ENCODE peak calls at places on chromosomes 1 and 21, in nine cellular contexts. G is RWPE1; K is naive thymus-derived CD4-positive, alpha-beta T cell; I is fibroblast of the aortic adventitia; R is HCEC 1CT; Q is NCI-H1417; M is stimulated activated CD4-positive, alpha-beta T cell treated with anti-CD3 and anti-CD28 coated beads, Interleukin-4, amount 100 ng/mL, for 24 hours; E is kidney tubule cell; Y is aorta. B is an unnamed sample.

GRCh38 chr1:212125654-212126053 is 90.1 kb downstream of the DTL start:
- DNase-seq in Q (no peak), E (no peak), K (no peak), M (no peak), G (no peak), R (no peak), I (no peak), Y (no peak), B (no peak)

GRCh38 chr1:218207194-218207593 is 77.9 kb upstream of the RRP15 start:
- DNase-seq in K (no peak), I (peak), G (no peak), Y (no peak), E (no peak), M (no peak), R (no peak), Q (no peak), B (no peak)

GRCh38 chr1:83882906-83883305 is 116.0 kb downstream of the TTLL7 start:
- DNase-seq in I (peak), M (no peak), Y (no peak), R (peak), E (peak), G (peak), K (no peak), Q (peak), B (peak)

GRCh38 chr1:53025034-53025777 is 36.8 kb upstream of the PODN start:
- DNase-seq in M (no peak), Q (no peak), K (no peak), R (peak), G (peak), E (peak), Y (no peak), I (peak), B (peak)

GRCh38 chr1:151347523-151348246 is 633 bp upstream of the RFX5 start:
- DNase-seq in E (peak), R (peak), M (no peak), Q (no peak), K (no peak), I (no peak), G (no peak), Y (no peak), B (no peak)

GRCh38 chr1:97632075-97632474 is 288.8 kb downstream of the DPYD start:
- DNase-seq in M (no peak), R (peak), K (no peak), G (peak), Q (peak), I (peak), E (peak), Y (no peak), B (peak)

GRCh38 chr1:42923367-42924248 is 35.1 kb downstream of the SLC2A1 start:
- DNase-seq in G (no peak), M (no peak), I (no peak), Q (no peak), E (no peak), R (no peak), K (no peak), Y (no peak), B (no peak)

GRCh38 chr1:246382589-246382988 is 124.5 kb downstream of the SMYD3 start:
- DNase-seq in M (no peak), E (no peak), G (no peak), Y (no peak), Q (no peak), I (no peak), R (no peak), K (no peak), B (no peak)

GRCh38 chr1:2451744-2452582 is 24.1 kb upstream of the PLCH2 start:
- DNase-seq in G (peak), I (peak), K (no peak), Y (no peak), Q (no peak), R (peak), M (no peak), E (peak), B (peak)

GRCh38 chr1:18480315-18481189 is at the start of gene KLHDC7A:
- DNase-seq in K (no peak), I (no peak), E (peak), Q (no peak), Y (no peak), M (no peak), R (no peak), G (peak), B (no peak)

GRCh38 chr1:44784094-44785026 is 3.6 kb downstream of the BEST4 start:
- DNase-seq in R (no peak), I (no peak), G (no peak), E (peak), Q (peak), K (no peak), Y (peak), M (no peak), B (no peak)

GRCh38 chr1:231695439-231696255 is 69.1 kb downstream of the DISC1 start:
- DNase-seq in I (peak), Q (no peak), R (no peak), K (no peak), E (no peak), M (no peak), Y (no peak), G (no peak), B (peak)

GRCh38 chr1:115323366-115324004 is 14.6 kb downstream of the NGF start:
- DNase-seq in K (no peak), Q (no peak), I (no peak), G (no peak), Y (no peak), R (peak), E (peak), M (no peak), B (peak)

GRCh38 chr1:245279346-245279745 is 124.6 kb downstream of the KIF26B start:
- DNase-seq in K (no peak), Y (no peak), R (no peak), G (no peak), M (no peak), E (no peak), Q (no peak), I (no peak), B (no peak)

GRCh38 chr1:154923695-154924094 is 12.8 kb downstream of the PMVK start:
- DNase-seq in G (no peak), Y (no peak), K (no peak), M (no peak), Q (no peak), I (no peak), R (no peak), E (no peak), B (no peak)

GRCh38 chr1:198892065-198892464 is 253.2 kb downstream of the PTPRC start:
- DNase-seq in I (peak), E (peak), G (no peak), K (no peak), Q (no peak), Y (no peak), R (peak), M (no peak), B (peak)

GRCh38 chr1:153880962-153881361 is 41.8 kb downstream of the GATAD2B start:
- DNase-seq in M (peak), R (peak), G (peak), Q (peak), K (peak), I (peak), Y (peak), E (peak), B (peak)

GRCh38 chr1:44016875-44017400 is 14.3 kb downstream of the SLC6A9 start:
- DNase-seq in R (no peak), E (no peak), K (no peak), Q (no peak), G (no peak), Y (no peak), I (no peak), M (no peak), B (no peak)

GRCh38 chr1:231663211-231663792 is 36.7 kb downstream of the DISC1 start:
- DNase-seq in K (no peak), R (peak), I (no peak), G (no peak), Q (no peak), Y (no peak), M (no peak), E (no peak), B (peak)

GRCh38 chr1:173529106-173529505 is 52.0 kb downstream of the PRDX6 start:
- DNase-seq in K (no peak), M (no peak), R (no peak), I (no peak), Y (no peak), E (no peak), Q (no peak), G (no peak), B (no peak)

GRCh38 chr1:41277371-41277994 is 35.4 kb upstream of the SCMH1 start:
- DNase-seq in Y (no peak), E (peak), Q (no peak), R (no peak), M (no peak), G (no peak), I (no peak), K (no peak), B (no peak)

GRCh38 chr21:39666681-39667315 is 54.1 kb downstream of the B3GALT5 start:
- DNase-seq in G (no peak), Q (no peak), K (no peak), R (no peak), Y (no peak), I (no peak), E (peak), M (no peak), B (no peak)

GRCh38 chr1:205972491-205973168 is 29.4 kb upstream of the SLC26A9 start:
- DNase-seq in R (no peak), G (no peak), K (no peak), E (no peak), Q (no peak), M (no peak), Y (no peak), I (no peak), B (no peak)

GRCh38 chr1:213417225-213417820 is 366.3 kb downstream of the RPS6KC1 start:
- DNase-seq in R (no peak), K (no peak), G (no peak), I (no peak), M (no peak), E (no peak), Q (no peak), Y (no peak), B (no peak)

GRCh38 chr1:170461362-170461761 is 70.6 kb upstream of the GORAB start:
- DNase-seq in Y (no peak), K (no peak), Q (no peak), I (peak), E (no peak), R (peak), M (no peak), G (no peak), B (peak)

GRCh38 chr1:160708821-160709220 is 2.8 kb downstream of the CD48 start:
- DNase-seq in E (no peak), M (peak), K (peak), Q (no peak), G (no peak), I (no peak), R (no peak), Y (no peak), B (no peak)

GRCh38 chr1:154419620-154420020 is 14.5 kb downstream of the IL6R start:
- DNase-seq in Q (no peak), Y (peak), I (peak), E (peak), R (peak), M (no peak), K (peak), G (no peak), B (peak)

GRCh38 chr1:116521186-116521585 is 49.6 kb downstream of the CD58 start:
- DNase-seq in Y (no peak), K (no peak), I (peak), G (no peak), M (no peak), R (peak), E (peak), Q (no peak), B (no peak)

GRCh38 chr1:49686107-49686506 is 337.6 kb downstream of the AGBL4 start:
- DNase-seq in Y (no peak), R (no peak), K (no peak), E (no peak), M (no peak), I (no peak), G (no peak), Q (peak), B (no peak)

GRCh38 chr1:169466259-169467230 is 19.2 kb downstream of the SLC19A2 start:
- DNase-seq in K (peak), M (peak), I (peak), G (peak), Q (peak), Y (no peak), R (peak), E (peak), B (peak)

B was measured in astrocyte of the spinal cord.